ENCODE peak calls at places on chromosomes 7 and 10, in seven cellular contexts. K is GM12878, Z is SK-N-SH, G is HepG2, Q is HCT116, O is K562, V is H1. B is an unnamed sample.

GRCh38 chr7:93374345-93374940 is 142.3 kb downstream of the VPS50 start:
- DNase-seq in Z (peak; percentile 32), Q (peak; percentile 24), K (no peak), G (peak; percentile 30), O (peak; percentile 44), V (no peak), B (peak; percentile 42)

GRCh38 chr10:34092891-34093290 is 722.2 kb downstream of the PARD3 start:
- DNase-seq in Z (no peak), V (no peak), G (no peak), O (no peak), K (no peak), Q (no peak), B (no peak)

GRCh38 chr10:17056781-17057191 is 72.8 kb downstream of the CUBN start:
- DNase-seq in Z (no peak), V (no peak), Q (no peak), O (no peak), G (no peak), K (no peak), B (no peak)

GRCh38 chr7:129986600-129986999 is 33.8 kb upstream of the UBE2H start:
- DNase-seq in Z (no peak), G (no peak), K (no peak), O (no peak), V (no peak), Q (no peak), B (no peak)

GRCh38 chr10:30749368-30749767 is 119.8 kb upstream of the LYZL2 start:
- DNase-seq in Q (no peak), K (no peak), V (no peak), Z (no peak), G (no peak), O (no peak), B (no peak)

GRCh38 chr10:29140991-29141390 is 147.9 kb upstream of the LYZL1 start:
- DNase-seq in O (no peak), Q (no peak), V (no peak), Z (no peak), K (no peak), G (no peak), B (no peak)

GRCh38 chr10:115665549-115665948 is 572.4 kb downstream of the ATRNL1 start:
- DNase-seq in O (no peak), K (no peak), Q (no peak), G (no peak), Z (no peak), V (no peak), B (no peak)

GRCh38 chr10:29926649-29927048 is 132.7 kb downstream of the JCAD start:
- DNase-seq in G (no peak), Q (no peak), O (peak; percentile 3), K (no peak), V (no peak), Z (no peak), B (no peak)

GRCh38 chr7:16669581-16669980 is 23.6 kb downstream of the BZW2 start:
- DNase-seq in V (no peak), O (no peak), K (no peak), G (no peak), Z (no peak), Q (no peak), B (no peak)

GRCh38 chr10:68954904-68955303 is 1.1 kb upstream of the DDX21 start:
- DNase-seq in O (peak; percentile 27), K (no peak), Q (no peak), G (no peak), Z (no peak), V (no peak), B (no peak)

GRCh38 chr10:69800109-69800508 is 1.6 kb upstream of the COL13A1 start:
- DNase-seq in K (no peak), Z (peak; percentile 73), V (peak; percentile 74), G (peak; percentile 65), O (peak; percentile 57), Q (peak; percentile 67), B (no peak)

GRCh38 chr7:5693529-5693928 is 87.9 kb downstream of the RNF216 start:
- DNase-seq in O (peak; percentile 14), V (no peak), G (peak; percentile 16), K (peak; percentile 89), Q (no peak), Z (no peak), B (no peak)

GRCh38 chr7:111290419-111290818 is 199.5 kb downstream of the LRRN3 start:
- DNase-seq in K (no peak), O (no peak), V (no peak), G (no peak), Q (no peak), Z (peak; percentile 34), B (no peak)

GRCh38 chr7:66426996-66427395 is 201.7 kb upstream of the KCTD7 start:
- DNase-seq in O (no peak), K (no peak), V (no peak), Q (no peak), Z (no peak), G (no peak), B (no peak)

GRCh38 chr10:118596426-118597124 is 1.1 kb upstream of the PRLHR start:
- DNase-seq in Q (no peak), K (no peak), G (no peak), O (no peak), Z (peak; percentile 60), V (no peak), B (no peak)

GRCh38 chr7:64998865-64999164 is 7.7 kb downstream of the ERV3-1 start:
- DNase-seq in K (no peak), Q (no peak), V (no peak), G (no peak), Z (no peak), O (no peak), B (no peak)

GRCh38 chr7:133797818-133798485 is 329.2 kb upstream of the LRGUK start:
- DNase-seq in V (no peak), K (no peak), O (no peak), Q (no peak), Z (no peak), G (no peak), B (no peak)

GRCh38 chr10:92552310-92552709 is 21.6 kb downstream of the IDE start:
- DNase-seq in K (no peak), O (no peak), G (no peak), Z (no peak), V (no peak), Q (no peak), B (no peak)

GRCh38 chr10:16965242-16965620 is 148.0 kb upstream of the RSU1 start:
- DNase-seq in G (no peak), Q (no peak), V (no peak), Z (no peak), O (no peak), K (no peak), B (no peak)

GRCh38 chr7:1078985-1079384 is 8.9 kb upstream of the GPER1 start:
- DNase-seq in G (peak; percentile 50), Z (no peak), Q (no peak), K (no peak), V (no peak), O (no peak), B (no peak)

DNA sequence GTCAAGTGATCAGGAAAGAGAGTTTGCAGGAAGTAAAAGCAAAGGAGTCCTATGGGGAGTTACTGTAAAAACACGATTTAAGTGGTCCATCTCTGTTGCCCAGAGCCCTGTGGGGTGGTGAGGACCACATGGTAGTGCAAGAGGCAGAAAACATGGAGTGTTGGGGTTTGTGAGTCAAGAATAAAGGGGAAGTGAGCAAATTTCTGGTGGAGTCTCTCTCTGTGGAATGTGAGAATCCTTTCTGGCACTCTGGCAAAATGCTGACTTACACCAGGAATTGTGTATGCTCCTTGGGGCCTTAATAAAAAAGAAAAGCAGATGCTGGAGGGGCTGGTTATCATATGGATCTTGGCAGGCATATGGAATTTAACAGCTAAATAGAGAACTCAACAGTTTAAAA is 486.0 kb downstream of the TNS3 start:
- DNase-seq in V (no peak), O (no peak), Z (no peak), K (no peak), G (no peak), Q (no peak), B (no peak)
- TF ChIP-seq SIN3A in V (no peak), O (no peak), Z (no peak), K (no peak), G (no peak), Q (no peak), B (no peak)

GRCh38 chr10:78248651-78249464 is 215.2 kb downstream of the RPS24 start:
- DNase-seq in K (no peak), V (no peak), Q (no peak), G (no peak), Z (no peak), O (no peak), B (no peak)
- H3K4me3 ChIP-seq in K (no peak overlapping the region), V (no peak overlapping the region), Q (no peak overlapping the region), G (no peak overlapping the region), Z (no peak overlapping the region), O (no peak overlapping the region), B (no peak overlapping the region)

DNA sequence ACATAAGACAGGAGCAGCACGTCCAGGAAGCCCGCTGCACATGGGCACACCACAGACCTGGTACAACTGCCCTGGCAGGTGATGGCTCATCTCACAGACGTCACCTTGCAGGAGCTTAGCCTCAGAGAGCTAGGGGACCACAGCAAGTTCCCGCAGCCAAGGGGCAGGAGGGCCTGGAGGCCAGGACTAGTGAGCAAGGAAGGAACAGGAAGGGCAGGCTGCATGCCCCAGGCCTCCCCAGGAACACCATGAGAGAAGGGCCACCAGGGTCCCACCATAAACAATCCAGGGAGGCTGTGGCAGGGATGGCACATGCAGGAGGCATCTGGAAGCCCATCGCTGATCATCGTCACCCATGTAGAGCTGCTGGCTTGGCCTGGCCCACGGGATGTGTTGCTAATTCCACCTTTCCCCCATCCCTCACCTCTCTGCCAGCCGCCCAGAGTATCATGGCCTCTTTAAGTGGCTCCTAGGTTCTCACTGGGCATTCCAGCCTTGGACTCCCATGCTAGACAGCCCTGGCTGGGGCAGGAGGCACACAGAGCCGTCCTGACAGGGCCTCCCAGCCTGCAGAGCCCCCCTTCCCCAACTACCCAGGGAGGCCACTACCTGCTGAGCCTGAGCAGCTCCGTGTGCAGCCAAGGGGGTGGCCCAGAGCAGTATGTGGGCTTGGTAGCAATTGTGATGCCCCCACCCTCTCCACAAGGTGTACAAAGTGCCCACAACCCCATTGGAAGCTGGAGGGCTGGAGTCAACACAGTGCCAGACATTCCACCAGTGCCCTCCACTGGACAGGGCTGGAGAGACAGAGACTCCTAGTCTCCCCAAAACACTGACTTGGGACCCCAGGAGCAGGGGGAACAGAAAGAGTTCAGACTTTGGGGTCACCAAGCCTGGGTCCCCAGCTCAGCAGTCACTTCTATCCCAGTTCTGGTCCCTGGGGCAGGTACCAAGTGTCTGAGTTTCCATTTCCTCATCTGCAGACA is 35.5 kb downstream of the GRID1 start:
- DNase-seq in Q (no peak), O (no peak), G (no peak), V (no peak), Z (no peak), K (no peak), B (no peak)
- TF ChIP-seq CTCF in Q (peak; percentile 2), O (peak; percentile 6), G (peak; percentile 18), V (peak; percentile 46), Z (no peak), K (peak; percentile 7), B (no peak)

DNA sequence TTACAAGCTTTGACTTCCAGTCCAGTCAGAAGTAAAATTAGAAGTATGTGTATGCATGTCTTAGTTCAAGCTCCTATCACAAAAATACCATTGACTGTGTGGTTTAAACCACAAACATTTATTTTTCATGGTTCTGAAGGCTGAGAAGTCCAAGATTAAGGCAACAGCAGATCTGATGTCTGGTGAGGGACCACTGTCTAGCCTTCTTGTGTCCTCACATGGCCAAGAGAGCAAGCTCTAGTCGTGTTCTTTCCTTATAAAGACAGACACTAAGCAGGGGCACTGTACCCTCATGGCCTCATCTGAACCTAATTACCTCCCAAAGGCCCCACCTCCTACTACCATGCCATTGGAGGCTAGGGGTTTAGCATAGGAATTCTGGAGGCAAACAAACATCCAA is 41.3 kb upstream of the ARL4A start:
- DNase-seq in Z (no peak), G (peak; percentile 41), Q (no peak), K (no peak), O (peak; percentile 38), V (no peak), B (no peak)
- TF ChIP-seq SIN3A in Z (no peak), G (no peak), Q (no peak), K (no peak), O (no peak), V (no peak), B (no peak)

B was measured in Panc1.